ENCODE peak calls at places on chromosomes 13 and 19, in seven cellular contexts. G, W, S, Y, Q, U and R are unnamed samples.

GRCh38 chr13:107299717-107300116 is 731.8 kb upstream of the ARGLU1 start:
- DNase-seq in G (no peak), W (no peak), S (no peak), Y (no peak), Q (no peak), U (no peak), R (no peak)

GRCh38 chr13:39282400-39282972 is 244.2 kb downstream of the NHLRC3 start:
- DNase-seq in G (no peak), W (no peak), S (no peak), Y (no peak), Q (no peak), U (no peak), R (no peak)

GRCh38 chr13:108463365-108463764 is 166.0 kb upstream of the MYO16 start:
- DNase-seq in G (no peak), W (peak; percentile 23), S (peak; percentile 68), Y (no peak), Q (no peak), U (no peak), R (no peak)

GRCh38 chr13:38868870-38869269 is 121.8 kb downstream of the STOML3 start:
- DNase-seq in G (no peak), W (no peak), S (no peak), Y (no peak), Q (no peak), U (no peak), R (no peak)

GRCh38 chr13:77975358-77976042 is 56.9 kb upstream of the EDNRB start:
- DNase-seq in G (no peak), W (no peak), S (no peak), Y (no peak), Q (no peak), U (no peak), R (no peak)

GRCh38 chr13:67642638-67643037 is 412.5 kb upstream of the PCDH9 start:
- DNase-seq in G (no peak), W (no peak), S (no peak), Y (no peak), Q (no peak), U (no peak), R (no peak)

GRCh38 chr19:3931041-3931440 is 1.8 kb upstream of the NMRK2 start:
- DNase-seq in G (no peak), W (no peak), S (no peak), Y (no peak), Q (no peak), U (no peak), R (no peak)

GRCh38 chr13:113080361-113080831 is 25.2 kb upstream of the F7 start:
- DNase-seq in G (no peak), W (no peak), S (no peak), Y (no peak), Q (no peak), U (no peak), R (no peak)

GRCh38 chr19:39308531-39309304 is 11.9 kb downstream of the LRFN1 start:
- DNase-seq in G (no peak), W (no peak), S (no peak), Y (no peak), Q (no peak), U (no peak), R (no peak)

GRCh38 chr19:15400521-15401396 is 18.0 kb downstream of the AKAP8L start:
- DNase-seq in G (peak; percentile 70), W (no peak), S (no peak), Y (no peak), Q (no peak), U (no peak), R (no peak)

GRCh38 chr19:30362156-30362754 is 9.9 kb upstream of the ZNF536 start:
- DNase-seq in G (no peak), W (no peak), S (no peak), Y (no peak), Q (no peak), U (no peak), R (no peak)

GRCh38 chr13:49097374-49097773 is 121.7 kb downstream of the FNDC3A start:
- DNase-seq in G (no peak), W (no peak), S (no peak), Y (no peak), Q (no peak), U (no peak), R (no peak)

GRCh38 chr19:49701271-49701786 is 10.4 kb downstream of the CPT1C start:
- DNase-seq in G (no peak), W (no peak), S (no peak), Y (no peak), Q (no peak), U (no peak), R (no peak)

GRCh38 chr19:5321851-5322681 is 18.5 kb downstream of the PTPRS start:
- DNase-seq in G (no peak), W (no peak), S (no peak), Y (no peak), Q (no peak), U (no peak), R (no peak)

GRCh38 chr13:33015791-33016323 is 366 bp upstream of the KL start:
- DNase-seq in G (peak; percentile 77), W (no peak), S (no peak), Y (no peak), Q (peak; percentile 65), U (no peak), R (no peak)

DNA sequence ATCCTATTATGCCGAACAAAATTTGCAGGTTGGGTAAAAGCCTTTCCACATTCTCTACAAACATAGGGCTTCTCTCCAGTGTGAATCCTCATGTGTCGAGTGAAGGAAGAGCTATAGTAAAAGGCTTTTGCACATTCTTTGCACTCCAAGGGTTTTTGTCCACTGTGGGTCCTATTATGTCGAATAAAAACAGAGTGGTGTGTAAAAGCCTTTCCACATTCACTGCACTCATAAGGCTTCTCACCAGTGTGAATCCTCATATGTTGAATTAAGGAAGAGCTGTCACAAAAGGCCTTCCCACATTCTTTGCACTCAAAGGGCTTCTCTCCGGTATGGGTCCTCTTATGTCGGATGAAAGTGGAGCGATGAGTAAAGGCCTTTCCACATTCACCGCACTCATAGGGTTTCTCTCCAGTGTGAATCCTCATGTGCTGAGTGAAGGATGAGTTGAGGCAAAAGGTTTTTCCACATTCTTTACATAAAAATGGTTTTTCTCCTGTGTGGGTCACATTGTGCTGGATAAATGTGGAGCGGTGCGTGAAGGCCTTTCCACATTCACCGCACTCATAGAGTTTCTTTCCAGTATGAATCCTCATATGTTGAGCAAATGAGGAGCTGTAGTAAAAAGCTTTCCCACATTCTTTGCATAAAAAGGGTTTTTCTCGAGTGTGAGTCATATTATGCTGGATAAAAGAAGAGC is 13.6 kb downstream of the ZNF599 start:
- DNase-seq in G (no peak), W (no peak), S (no peak), Y (no peak), Q (no peak), U (no peak), R (no peak)
- H3K9me3 ChIP-seq in G (peaks cover 39% of the 10 kb centered on the region), W (peaks cover 9% of the 10 kb centered on the region), S (peaks cover 88% of the 10 kb centered on the region), Y (peaks cover 98% of the 10 kb centered on the region), Q (peaks cover 91% of the 10 kb centered on the region), U (peaks cover 20% of the 10 kb centered on the region), R (peaks cover 99% of the 10 kb centered on the region)

GRCh38 chr19:31548941-31549340 is 199.7 kb upstream of the TSHZ3 start:
- DNase-seq in G (no peak), W (no peak), S (no peak), Y (no peak), Q (no peak), U (no peak), R (no peak)

GRCh38 chr19:31543456-31543855 is 194.2 kb upstream of the TSHZ3 start:
- DNase-seq in G (no peak), W (no peak), S (no peak), Y (no peak), Q (no peak), U (no peak), R (no peak)

GRCh38 chr19:31545766-31546165 is 196.5 kb upstream of the TSHZ3 start:
- DNase-seq in G (no peak), W (no peak), S (no peak), Y (no peak), Q (no peak), U (no peak), R (no peak)

GRCh38 chr19:31541396-31541795 is 192.2 kb upstream of the TSHZ3 start:
- DNase-seq in G (no peak), W (no peak), S (no peak), Y (no peak), Q (no peak), U (no peak), R (no peak)

GRCh38 chr19:31546561-31546960 is 197.3 kb upstream of the TSHZ3 start:
- DNase-seq in G (no peak), W (no peak), S (no peak), Y (no peak), Q (no peak), U (no peak), R (no peak)
- H3K9me3 ChIP-seq in G (no peaks in the 10 kb centered on the region), W (no peaks in the 10 kb centered on the region), S (no peaks in the 10 kb centered on the region), Y (no peaks in the 10 kb centered on the region), Q (no peaks in the 10 kb centered on the region), U (no peaks in the 10 kb centered on the region), R (peaks cover 5% of the 10 kb centered on the region)

DNA sequence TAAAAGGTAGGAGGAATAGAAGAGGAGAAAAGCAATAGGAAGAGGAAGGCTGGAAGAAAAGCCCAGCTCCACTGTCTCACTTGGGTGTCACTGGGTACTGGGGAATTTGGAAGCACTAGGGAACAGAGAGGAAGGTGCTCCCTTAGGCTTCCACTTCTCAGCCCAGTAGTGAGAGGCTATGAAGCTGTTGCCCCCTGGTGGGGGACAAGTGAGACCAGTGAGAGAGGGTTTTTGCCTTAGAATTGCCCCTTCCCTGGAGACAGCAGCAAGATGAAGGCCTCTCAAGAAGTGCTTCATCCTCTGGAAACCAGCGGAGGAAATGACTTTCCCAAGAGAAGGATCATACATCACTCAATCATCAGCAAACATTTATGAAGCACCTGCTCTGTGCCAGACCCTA is 4.7 kb upstream of the ZNF606 start:
- DNase-seq in G (no peak), W (no peak), S (no peak), Y (no peak), Q (no peak), U (no peak), R (no peak)
- H3K9me3 ChIP-seq in G (peaks cover 20% of the 10 kb centered on the region), W (peaks cover 18% of the 10 kb centered on the region), S (peaks cover 48% of the 10 kb centered on the region), Y (peaks cover 86% of the 10 kb centered on the region), Q (peaks cover 89% of the 10 kb centered on the region), U (peaks cover 8% of the 10 kb centered on the region), R (no peaks in the 10 kb centered on the region)

GRCh38 chr19:54558339-54558738 is 15.3 kb upstream of the LILRA2 start:
- DNase-seq in G (no peak), W (no peak), S (no peak), Y (no peak), Q (no peak), U (no peak), R (no peak)

GRCh38 chr19:54554896-54555295 is 18.7 kb upstream of the LILRA2 start:
- DNase-seq in G (no peak), W (no peak), S (no peak), Y (no peak), Q (peak; percentile 39), U (no peak), R (no peak)

GRCh38 chr19:54554006-54554405 is 19.6 kb upstream of the LILRA2 start:
- DNase-seq in G (no peak), W (no peak), S (no peak), Y (no peak), Q (peak; percentile 21), U (no peak), R (no peak)

GRCh38 chr19:54552913-54553310 is 20.7 kb upstream of the LILRA2 start:
- DNase-seq in G (no peak), W (no peak), S (no peak), Y (no peak), Q (peak; percentile 51), U (no peak), R (no peak)

DNA sequence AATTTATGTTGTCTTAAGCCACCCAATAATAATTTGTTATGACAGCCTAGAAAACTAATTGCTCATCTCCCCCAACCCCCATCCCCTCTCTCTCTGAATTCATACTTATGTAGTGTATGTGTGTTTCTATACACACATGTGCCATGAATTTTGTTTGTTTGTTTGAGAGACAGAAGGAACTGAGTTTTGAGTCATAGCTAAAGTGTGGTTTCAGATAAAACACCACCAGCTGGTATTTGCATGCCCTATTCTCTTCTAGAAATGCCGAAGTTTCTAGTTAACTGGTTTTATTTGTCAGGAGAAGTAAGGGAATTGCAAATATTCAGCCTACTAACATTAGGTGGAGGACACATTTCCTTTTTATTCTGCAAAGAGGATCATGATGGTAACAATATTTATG is 17.4 kb upstream of the LILRA2 start:
- DNase-seq in G (no peak), W (no peak), S (no peak), Y (no peak), Q (no peak), U (no peak), R (no peak)
- H3K9me3 ChIP-seq in G (no peaks in the 10 kb centered on the region), W (no peaks in the 10 kb centered on the region), S (no peaks in the 10 kb centered on the region), Y (no peaks in the 10 kb centered on the region), Q (no peaks in the 10 kb centered on the region), U (no peaks in the 10 kb centered on the region), R (no peaks in the 10 kb centered on the region)